ENCODE peak calls at places on chromosomes 3 and 15, in ten cellular contexts. Q, P, U, G, R, B, Y, L, E and V are unnamed samples.

GRCh38 chr15:69402816-69403215 is 11.3 kb upstream of the KIF23 start:
- DNase-seq in Q (no peak), P (no peak), U (no peak), G (no peak), R (no peak), B (peak; percentile 39), Y (no peak), L (no peak), E (no peak), V (no peak)

GRCh38 chr15:23035964-23036566 is 3.3 kb downstream of the TUBGCP5 start:
- DNase-seq in Q (no peak), P (peak; percentile 18), U (peak; percentile 18), G (peak; percentile 28), R (peak; percentile 46), B (peak; percentile 67), Y (peak; percentile 30), L (peak; percentile 1), E (peak; percentile 22), V (no peak)

GRCh38 chr3:18648868-18649450 is 223.8 kb upstream of the SATB1 start:
- DNase-seq in Q (no peak), P (no peak), U (no peak), G (no peak), R (no peak), B (no peak), Y (no peak), L (no peak), E (no peak), V (no peak)

GRCh38 chr15:26697913-26698312 is 75.0 kb downstream of the GABRB3 start:
- DNase-seq in Q (no peak), P (no peak), U (no peak), G (no peak), R (no peak), B (no peak), Y (no peak), L (no peak), E (no peak), V (no peak)

GRCh38 chr15:68378595-68378994 is 53.4 kb downstream of the ITGA11 start:
- DNase-seq in Q (no peak), P (no peak), U (no peak), G (no peak), R (no peak), B (no peak), Y (no peak), L (no peak), E (no peak), V (no peak)

GRCh38 chr3:107966261-107966660 is 124.6 kb downstream of the CD47 start:
- DNase-seq in Q (no peak), P (no peak), U (no peak), G (no peak), R (no peak), B (no peak), Y (no peak), L (no peak), E (no peak), V (no peak)

GRCh38 chr15:39787479-39787878 is 4.8 kb upstream of the FSIP1 start:
- DNase-seq in Q (no peak), P (no peak), U (no peak), G (no peak), R (no peak), B (no peak), Y (no peak), L (no peak), E (no peak), V (no peak)

GRCh38 chr3:21750831-21751391 is at the start of gene ZNF385D:
- DNase-seq in Q (peak; percentile 61), P (no peak), U (no peak), G (peak; percentile 27), R (peak; percentile 33), B (peak; percentile 77), Y (peak; percentile 49), L (peak; percentile 34), E (no peak), V (no peak)

GRCh38 chr3:57011022-57011421 is 49.4 kb upstream of the SPATA12 start:
- DNase-seq in Q (no peak), P (no peak), U (no peak), G (no peak), R (no peak), B (no peak), Y (no peak), L (no peak), E (no peak), V (no peak)

GRCh38 chr3:133157716-133158115 is 119.5 kb downstream of the TMEM108 start:
- DNase-seq in Q (no peak), P (no peak), U (no peak), G (no peak), R (no peak), B (no peak), Y (no peak), L (no peak), E (no peak), V (no peak)

GRCh38 chr15:92899910-92900711 is at the start of gene CHD2:
- DNase-seq in Q (peak; percentile 75), P (peak; percentile 49), U (peak; percentile 46), G (peak; percentile 69), R (peak; percentile 89), B (peak; percentile 63), Y (peak; percentile 60), L (peak; percentile 48), E (peak; percentile 70), V (peak; percentile 41)

GRCh38 chr3:142857056-142857455 is 31.8 kb downstream of the PCOLCE2 start:
- DNase-seq in Q (no peak), P (no peak), U (no peak), G (no peak), R (no peak), B (no peak), Y (no peak), L (no peak), E (no peak), V (no peak)

GRCh38 chr3:193592841-193593665 is at the start of gene OPA1:
- DNase-seq in Q (peak; percentile 99), P (peak; percentile 79), U (peak; percentile 85), G (peak; percentile 95), R (peak; percentile 99), B (peak; percentile 98), Y (peak; percentile 97), L (peak; percentile 93), E (peak; percentile 84), V (peak; percentile 84)

GRCh38 chr15:55824857-55825613 is 82.1 kb upstream of the PRTG start:
- DNase-seq in Q (no peak), P (no peak), U (no peak), G (no peak), R (no peak), B (no peak), Y (peak; percentile 12), L (no peak), E (no peak), V (no peak)

GRCh38 chr3:130539005-130539404 is 22.0 kb downstream of the COL6A6 start:
- DNase-seq in Q (peak; percentile 67), P (no peak), U (no peak), G (no peak), R (peak; percentile 17), B (peak; percentile 51), Y (peak; percentile 36), L (no peak), E (peak; percentile 4), V (no peak)

GRCh38 chr3:100988080-100988479 is 5.1 kb downstream of the ABI3BP start:
- DNase-seq in Q (no peak), P (no peak), U (no peak), G (no peak), R (no peak), B (no peak), Y (no peak), L (no peak), E (no peak), V (no peak)

GRCh38 chr3:172522871-172523818 is at the start of gene TNFSF10:
- DNase-seq in Q (peak; percentile 77), P (peak; percentile 38), U (peak; percentile 9), G (peak; percentile 73), R (peak; percentile 22), B (no peak), Y (peak; percentile 15), L (peak; percentile 11), E (peak; percentile 51), V (peak; percentile 71)

GRCh38 chr3:29758108-29759020 is 477.5 kb downstream of the RBMS3 start:
- DNase-seq in Q (no peak), P (no peak), U (no peak), G (no peak), R (peak; percentile 85), B (peak; percentile 51), Y (no peak), L (no peak), E (no peak), V (no peak)

GRCh38 chr15:81492303-81492702 is 118.3 kb upstream of the TMC3 start:
- DNase-seq in Q (no peak), P (no peak), U (no peak), G (no peak), R (peak; percentile 66), B (peak; percentile 47), Y (peak; percentile 18), L (no peak), E (no peak), V (no peak)

GRCh38 chr15:96612917-96613316 is 282.4 kb downstream of the NR2F2 start:
- DNase-seq in Q (no peak), P (no peak), U (no peak), G (no peak), R (no peak), B (no peak), Y (no peak), L (no peak), E (no peak), V (no peak)

GRCh38 chr3:153028336-153028735 is 133.7 kb upstream of the RAP2B start:
- DNase-seq in Q (no peak), P (no peak), U (no peak), G (no peak), R (peak; percentile 48), B (peak; percentile 27), Y (no peak), L (no peak), E (no peak), V (no peak)

GRCh38 chr3:150504473-150504872 is 41.8 kb downstream of the SERP1 start:
- DNase-seq in Q (no peak), P (no peak), U (no peak), G (no peak), R (no peak), B (no peak), Y (no peak), L (no peak), E (no peak), V (no peak)

GRCh38 chr15:74272812-74273211 is 36.7 kb downstream of the CCDC33 start:
- DNase-seq in Q (no peak), P (no peak), U (no peak), G (no peak), R (no peak), B (no peak), Y (no peak), L (no peak), E (no peak), V (no peak)

GRCh38 chr3:165919284-165919683 is 82.1 kb upstream of the BCHE start:
- DNase-seq in Q (no peak), P (no peak), U (no peak), G (no peak), R (no peak), B (no peak), Y (no peak), L (no peak), E (no peak), V (no peak)

GRCh38 chr15:64249406-64249805 is 86.6 kb upstream of the PPIB start:
- DNase-seq in Q (no peak), P (no peak), U (no peak), G (no peak), R (no peak), B (no peak), Y (no peak), L (no peak), E (no peak), V (no peak)

GRCh38 chr3:172201136-172201989 is 162.0 kb downstream of the FNDC3B start:
- DNase-seq in Q (peak; percentile 69), P (no peak), U (no peak), G (peak; percentile 65), R (peak; percentile 98), B (peak; percentile 63), Y (no peak), L (no peak), E (no peak), V (no peak)

GRCh38 chr3:148866261-148866660 is 1.2 kb downstream of the CPA3 start:
- DNase-seq in Q (no peak), P (no peak), U (no peak), G (no peak), R (peak; percentile 69), B (peak; percentile 20), Y (no peak), L (no peak), E (no peak), V (no peak)

GRCh38 chr15:77810180-77810579 is 177.5 kb upstream of the LINGO1 start:
- DNase-seq in Q (no peak), P (no peak), U (no peak), G (no peak), R (no peak), B (no peak), Y (no peak), L (no peak), E (no peak), V (no peak)